ENCODE peak calls at places on chromosomes 5 and 9, in five cellular contexts. O is endothelial cell of umbilical vein, P is transverse colon, F is HCT116, X is sigmoid colon. I is an unnamed sample.

GRCh38 chr5:1118738-1119137 is 6.9 kb upstream of the SLC12A7 start:
- DNase-seq in F (no peak), P (peak), O (no peak), X (peak), I (no peak)

GRCh38 chr5:32071351-32071944 is 102.7 kb downstream of the GOLPH3 start:
- DNase-seq in P (no peak), O (peak), F (no peak), X (peak), I (no peak)

GRCh38 chr9:36484124-36484523 is 84.1 kb upstream of the RNF38 start:
- DNase-seq in F (no peak), X (no peak), O (no peak), P (no peak), I (no peak)

GRCh38 chr5:91288117-91288516 is 95.0 kb downstream of the ARRDC3 start:
- DNase-seq in O (peak), P (no peak), X (no peak), F (no peak), I (no peak)

GRCh38 chr9:89603629-89604462 is 966 bp upstream of the GADD45G start:
- DNase-seq in F (no peak), X (peak), P (peak), O (peak), I (peak)

GRCh38 chr5:1321576-1321975 is 23.3 kb downstream of the CLPTM1L start:
- DNase-seq in P (no peak), O (no peak), X (peak), F (no peak), I (peak)

GRCh38 chr9:28792736-28793135 is 1219.5 kb upstream of the C9orf72 start:
- DNase-seq in O (no peak), F (no peak), P (no peak), X (no peak), I (no peak)

GRCh38 chr5:152542741-152543140 is 137.7 kb upstream of the NMUR2 start:
- DNase-seq in O (no peak), F (no peak), X (no peak), P (no peak), I (no peak)

GRCh38 chr5:67206381-67207328 is 10.1 kb upstream of the CD180 start:
- DNase-seq in P (peak), O (peak), X (peak), F (peak), I (peak)

GRCh38 chr5:141430332-141431113 is at the start of gene PCDHGA12:
- DNase-seq in P (no peak), F (no peak), O (peak), X (no peak), I (no peak)

GRCh38 chr9:36036253-36036779 is 397 bp upstream of the RECK start:
- DNase-seq in O (no peak), P (no peak), F (no peak), X (no peak), I (no peak)

GRCh38 chr5:81147970-81148571 is 85.1 kb upstream of the CKMT2 start:
- DNase-seq in O (no peak), F (no peak), X (no peak), P (no peak), I (no peak)

GRCh38 chr5:157464518-157465171 is 4.6 kb downstream of the NIPAL4 start:
- DNase-seq in X (peak), P (peak), F (peak), O (no peak), I (no peak)

GRCh38 chr9:92151691-92152393 is 36.6 kb upstream of the SPTLC1 start:
- DNase-seq in X (peak), P (no peak), O (peak), F (no peak), I (no peak)

GRCh38 chr5:175689147-175689991 is 31.5 kb downstream of the HRH2 start:
- DNase-seq in F (no peak), O (no peak), P (peak), X (peak), I (peak)

GRCh38 chr9:137069508-137070071 is 767 bp downstream of the SAPCD2 start:
- DNase-seq in O (no peak), P (peak), X (no peak), F (no peak), I (peak)
- H3K4me3 ChIP-seq in O (peak), P (no peak), X (no peak), F (peak), I (peak)

DNA sequence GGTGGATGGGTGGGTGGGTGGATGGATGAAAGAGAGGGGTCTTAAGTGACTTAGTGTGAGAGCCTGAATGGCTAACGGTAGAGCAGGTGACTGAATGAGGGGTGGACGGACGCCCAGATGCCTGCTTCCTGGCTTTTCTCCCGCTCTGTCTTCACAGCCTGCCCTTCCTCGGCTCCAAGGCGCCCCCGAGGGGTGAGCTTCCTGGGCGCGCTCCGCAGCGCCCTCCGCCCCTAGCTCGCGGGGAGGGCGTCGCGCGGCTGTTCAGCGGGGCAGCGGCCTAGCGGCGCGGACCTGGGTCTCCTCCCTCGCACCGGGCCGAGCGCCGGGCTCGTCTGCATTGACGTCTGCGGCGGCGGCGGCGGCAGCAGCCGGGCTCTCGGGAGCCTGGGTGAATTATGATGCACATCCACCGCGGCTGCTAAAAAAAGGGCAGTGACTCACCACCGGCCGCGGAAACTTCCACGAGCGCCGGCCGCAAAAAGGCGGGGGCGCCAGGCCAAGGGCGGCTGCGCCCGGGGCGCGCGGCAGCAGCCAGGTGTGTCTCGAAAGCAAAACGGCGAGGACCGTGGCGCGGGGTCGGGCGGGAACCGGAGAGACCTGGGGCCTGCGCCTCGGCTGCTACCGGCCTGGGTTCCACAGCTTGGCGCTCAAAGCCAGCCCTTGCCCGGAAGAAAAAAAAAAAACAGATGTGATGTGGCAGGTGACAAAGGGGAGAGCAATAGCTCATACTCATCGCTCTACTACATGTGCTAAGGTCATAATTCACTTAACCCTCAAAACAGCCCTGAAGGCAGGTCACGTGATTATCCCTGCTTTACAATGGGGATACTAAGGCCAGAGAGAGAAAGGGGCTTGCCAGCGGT is 143.0 kb upstream of the ADRA1B start:
- DNase-seq in O (peak), F (peak), X (peak), P (peak), I (peak)
- TF ChIP-seq CTCF in O (no peak), F (peak), X (no peak), P (no peak), I (no peak)

GRCh38 chr9:131614340-131614739 is 69.0 kb downstream of the PRRT1B start:
- DNase-seq in P (no peak), X (no peak), F (no peak), O (no peak), I (no peak)
- H3K4me3 ChIP-seq in P (no peak), X (no peak), F (no peak), O (no peak), I (no peak)

DNA sequence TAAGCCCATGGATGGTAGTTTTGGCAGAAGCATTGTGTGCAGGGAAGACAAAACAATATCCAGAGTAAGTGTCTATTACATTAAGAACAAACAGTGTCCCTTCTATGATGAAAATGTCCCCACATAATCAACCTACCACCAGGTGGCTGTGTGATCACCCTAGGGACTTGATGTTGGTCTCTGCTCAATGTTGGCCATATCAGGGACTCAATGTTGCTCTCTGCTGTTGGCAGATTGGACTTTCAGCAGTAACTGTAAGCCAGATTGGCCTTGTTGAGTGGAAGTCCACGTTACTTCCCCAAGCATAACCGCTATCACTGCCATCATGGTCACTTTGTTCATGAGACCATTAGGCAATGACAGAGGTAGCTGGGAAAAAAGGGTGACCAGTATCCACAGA is 52.8 kb upstream of the PRSS3 start:
- DNase-seq in X (no peak), F (peak), O (no peak), P (no peak), I (no peak)
- TF ChIP-seq CTCF in X (no peak), F (peak), O (no peak), P (no peak), I (no peak)

GRCh38 chr5:130398825-130399224 is 494.6 kb downstream of the CHSY3 start:
- DNase-seq in F (no peak), X (no peak), O (no peak), P (no peak), I (no peak)

GRCh38 chr5:130400091-130400490 is 495.8 kb downstream of the CHSY3 start:
- DNase-seq in P (no peak), F (no peak), O (peak), X (no peak), I (no peak)

GRCh38 chr5:130402906-130403305 is 498.6 kb downstream of the CHSY3 start:
- DNase-seq in F (no peak), X (no peak), P (no peak), O (no peak), I (no peak)
- H3K4me3 ChIP-seq in F (no peak), X (no peak), P (no peak), O (no peak), I (no peak)

GRCh38 chr5:164148292-164148691 is 642.9 kb downstream of the MAT2B start:
- DNase-seq in P (no peak), F (no peak), X (no peak), O (no peak), I (no peak)
- TF ChIP-seq CTCF in P (no peak), F (no peak), X (no peak), O (no peak), I (no peak)

I was measured in spleen.